ENCODE peak calls at places on chromosomes 1 and 21, in ten cellular contexts. V is fibroblast of lung, S is GM12878, L is mammary epithelial cell, H is neural progenitor cell, E is endothelial cell of umbilical vein, X is PC-9, I is OCI-LY7, C is HCT116, B is IMR-90. F is an unnamed sample.

GRCh38 chr1:18653375-18653774 is 22.7 kb downstream of the PAX7 start:
- DNase-seq in V (no peak), S (no peak), L (no peak), H (no peak), E (no peak), X (no peak), I (no peak), C (no peak), B (no peak), F (no peak)

GRCh38 chr1:82162526-82163420 is 362.0 kb downstream of the ADGRL2 start:
- DNase-seq in V (peak; percentile 45), S (no peak), L (no peak), H (no peak), E (no peak), X (no peak), I (no peak), C (no peak), B (no peak), F (no peak)

GRCh38 chr1:190453550-190453949 is 24.1 kb downstream of the BRINP3 start:
- DNase-seq in V (no peak), S (no peak), L (no peak), H (no peak), E (no peak), X (no peak), I (peak; percentile 8), C (no peak), B (peak; percentile 5), F (no peak)

GRCh38 chr21:46202592-46203202 is 18.4 kb upstream of the SPATC1L start:
- DNase-seq in V (no peak), S (no peak), L (no peak), H (no peak), E (no peak), X (no peak), I (no peak), C (no peak), B (no peak), F (no peak)

GRCh38 chr1:219792337-219793021 is 135.9 kb downstream of the SLC30A10 start:
- DNase-seq in V (peak; percentile 88), S (no peak), L (no peak), H (no peak), E (no peak), X (no peak), I (no peak), C (no peak), B (peak; percentile 75), F (no peak)

GRCh38 chr1:41662061-41662655 is 177.7 kb upstream of the EDN2 start:
- DNase-seq in V (peak; percentile 83), S (no peak), L (peak; percentile 33), H (peak; percentile 84), E (peak; percentile 43), X (peak; percentile 63), I (no peak), C (peak; percentile 44), B (peak; percentile 83), F (peak; percentile 82)

GRCh38 chr1:156083800-156084790 is 1.8 kb upstream of the MEX3A start:
- DNase-seq in V (no peak), S (no peak), L (no peak), H (peak; percentile 39), E (no peak), X (no peak), I (no peak), C (no peak), B (no peak), F (no peak)

GRCh38 chr1:54489627-54490240 is 58.3 kb upstream of the ACOT11 start:
- DNase-seq in V (no peak), S (no peak), L (no peak), H (no peak), E (no peak), X (no peak), I (no peak), C (no peak), B (no peak), F (peak; percentile 4)

DNA sequence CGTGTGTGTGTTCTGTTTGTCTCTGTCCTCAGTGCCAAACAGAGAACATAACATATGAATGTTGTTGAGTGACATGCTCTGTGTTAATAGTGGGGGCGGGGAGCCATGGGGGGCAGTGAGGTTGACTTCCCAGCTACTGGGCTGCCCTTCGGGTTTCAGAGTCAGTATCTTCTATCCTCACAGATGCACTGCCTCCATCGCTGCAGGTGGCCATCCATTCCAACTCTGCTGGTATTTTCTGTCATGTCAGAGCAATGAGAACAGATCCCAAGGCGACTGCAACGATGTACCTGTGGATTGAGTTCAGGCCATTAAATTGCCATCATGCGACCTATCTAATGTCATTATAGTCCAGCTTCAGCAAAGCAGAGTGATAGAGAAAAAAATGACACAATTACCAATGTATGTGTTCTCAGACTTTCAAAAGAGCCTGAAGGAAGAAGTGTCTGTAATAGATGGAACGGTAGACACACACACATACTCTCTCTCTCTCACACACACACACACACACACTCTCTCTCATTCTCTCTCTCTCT is 418.5 kb downstream of the RWDD3 start:
- DNase-seq in V (no peak), S (no peak), L (no peak), H (no peak), E (no peak), X (no peak), I (no peak), C (no peak), B (no peak), F (no peak)
- H3K4me3 ChIP-seq in V (no peak overlapping the region), S (no peak overlapping the region), L (no peak overlapping the region), H (no peak overlapping the region), E (no peak overlapping the region), X (no peak overlapping the region), I (no peak overlapping the region), C (no peak overlapping the region), B (no peak overlapping the region), F (no peak overlapping the region)

GRCh38 chr1:204469304-204469703 is 25.3 kb downstream of the PIK3C2B start:
- DNase-seq in V (no peak), S (no peak), L (no peak), H (no peak), E (no peak), X (no peak), I (no peak), C (no peak), B (no peak), F (no peak)
- H4K20me1 ChIP-seq in V (no peaks in the 10 kb centered on the region), S (no peaks in the 10 kb centered on the region), L (no peaks in the 10 kb centered on the region), H (peaks cover 21% of the 10 kb centered on the region), E (no peaks in the 10 kb centered on the region), X (no peaks in the 10 kb centered on the region), I (no peaks in the 10 kb centered on the region), C (no peaks in the 10 kb centered on the region), B (no peaks in the 10 kb centered on the region), F (no peaks in the 10 kb centered on the region)

DNA sequence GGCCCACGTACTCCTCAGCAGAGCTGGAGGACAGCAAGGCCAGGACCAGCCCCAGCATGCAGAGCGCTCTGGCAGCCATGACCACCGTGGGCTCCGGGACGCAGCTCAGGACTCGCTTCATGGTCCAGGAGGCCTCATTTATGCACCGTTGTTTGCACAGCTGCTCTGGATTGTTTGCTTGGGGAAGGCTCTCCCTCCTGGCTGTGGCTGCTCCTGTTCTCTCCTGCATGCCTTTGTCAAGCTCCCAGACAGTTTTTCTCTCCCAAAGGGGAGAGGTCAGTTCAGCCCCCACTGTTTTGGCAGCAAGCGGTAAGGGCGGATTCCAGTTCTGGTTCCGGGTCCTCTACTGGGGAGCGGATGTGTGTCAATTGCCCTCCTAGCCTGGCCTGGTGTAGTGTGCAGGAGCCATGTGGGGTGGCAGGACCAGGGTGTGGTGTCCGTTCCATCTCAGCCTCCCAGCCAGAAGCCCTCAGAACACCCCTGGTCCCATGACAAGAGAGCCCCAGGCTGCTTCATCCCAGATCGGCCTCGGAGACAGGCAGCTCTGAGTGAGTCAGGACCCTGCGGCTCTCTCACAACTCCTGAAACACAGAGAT is at the start of gene TFF3:
- DNase-seq in V (no peak), S (no peak), L (no peak), H (peak; percentile 46), E (no peak), X (no peak), I (no peak), C (no peak), B (no peak), F (peak; percentile 64)
- H3K4me3 ChIP-seq in V (no peak within 1 kb of the TSS), S (no peak within 1 kb of the TSS), L (no peak within 1 kb of the TSS), H (no peak within 1 kb of the TSS), E (no peak within 1 kb of the TSS), X (no peak within 1 kb of the TSS), I (no peak within 1 kb of the TSS), C (no peak within 1 kb of the TSS), B (no peak within 1 kb of the TSS), F (no peak within 1 kb of the TSS)

DNA sequence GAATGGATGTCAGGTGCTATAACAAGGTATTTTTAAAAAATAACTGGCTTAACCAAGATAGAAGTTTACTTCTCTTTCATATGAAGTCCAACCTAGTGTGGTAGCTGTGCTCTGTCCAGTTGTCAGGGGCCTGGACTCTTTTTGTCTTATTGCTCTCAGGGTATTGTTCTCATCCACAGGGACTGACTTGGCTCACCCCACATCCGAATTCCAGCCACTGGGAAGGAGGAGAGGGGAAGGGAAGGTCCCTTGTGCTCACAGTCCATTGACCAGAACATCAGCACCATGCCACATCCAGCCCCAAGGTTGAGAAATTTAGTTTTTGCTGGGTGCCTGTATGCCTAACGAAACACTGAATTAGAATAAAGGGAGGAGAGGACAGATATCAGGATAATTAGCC is 8.7 kb downstream of the EEIG2 start:
- DNase-seq in V (no peak), S (no peak), L (no peak), H (peak; percentile 9), E (no peak), X (no peak), I (no peak), C (no peak), B (no peak), F (no peak)
- H4K20me1 ChIP-seq in V (no peaks in the 10 kb centered on the region), S (no peaks in the 10 kb centered on the region), L (no peaks in the 10 kb centered on the region), H (no peaks in the 10 kb centered on the region), E (no peaks in the 10 kb centered on the region), X (no peaks in the 10 kb centered on the region), I (peaks cover 6% of the 10 kb centered on the region), C (no peaks in the 10 kb centered on the region), B (no peaks in the 10 kb centered on the region), F (peaks cover 1% of the 10 kb centered on the region)

F was measured in hepatocyte.